ENCODE peak calls at places on chromosome 7, in five cellular contexts. One of them, this sample, is unnamed.

GRCh38 chr7:23454880-23455526 is 15.3 kb downstream of the IGF2BP3 start:
- DNase-seq in astrocyte of the spinal cord: no peak
- DNase-seq in activated gamma-delta T cell treated with anti-CD3 and anti-CD28 coated beads, Interleukin-2, amount 50 U/mL, for 16 hours: no peak
- DNase-seq in IMR-90: no peak
- DNase-seq in WERI-Rb-1: peak; percentile 16
- DNase-seq in this sample: no peak

GRCh38 chr7:11341285-11341944 is 367.7 kb downstream of the PHF14 start:
- DNase-seq in astrocyte of the spinal cord: peak; percentile 42
- DNase-seq in activated gamma-delta T cell treated with anti-CD3 and anti-CD28 coated beads, Interleukin-2, amount 50 U/mL, for 16 hours: no peak
- DNase-seq in IMR-90: no peak
- DNase-seq in WERI-Rb-1: peak; percentile 23
- DNase-seq in this sample: peak; percentile 66

GRCh38 chr7:20083781-20084180 is 133.4 kb downstream of the MACC1 start:
- DNase-seq in astrocyte of the spinal cord: peak; percentile 35
- DNase-seq in activated gamma-delta T cell treated with anti-CD3 and anti-CD28 coated beads, Interleukin-2, amount 50 U/mL, for 16 hours: no peak
- DNase-seq in IMR-90: peak; percentile 3
- DNase-seq in WERI-Rb-1: no peak
- DNase-seq in this sample: no peak

GRCh38 chr7:17342726-17343125 is 44.3 kb downstream of the AHR start:
- DNase-seq in astrocyte of the spinal cord: no peak
- DNase-seq in activated gamma-delta T cell treated with anti-CD3 and anti-CD28 coated beads, Interleukin-2, amount 50 U/mL, for 16 hours: no peak
- DNase-seq in IMR-90: no peak
- DNase-seq in WERI-Rb-1: no peak
- DNase-seq in this sample: no peak

GRCh38 chr7:47518827-47519226 is 63.1 kb downstream of the TNS3 start:
- DNase-seq in astrocyte of the spinal cord: peak; percentile 42
- DNase-seq in activated gamma-delta T cell treated with anti-CD3 and anti-CD28 coated beads, Interleukin-2, amount 50 U/mL, for 16 hours: no peak
- DNase-seq in IMR-90: peak; percentile 79
- DNase-seq in WERI-Rb-1: peak; percentile 17
- DNase-seq in this sample: no peak

GRCh38 chr7:102271158-102271798 is 15.4 kb upstream of the SH2B2 start:
- DNase-seq in astrocyte of the spinal cord: no peak
- DNase-seq in activated gamma-delta T cell treated with anti-CD3 and anti-CD28 coated beads, Interleukin-2, amount 50 U/mL, for 16 hours: no peak
- DNase-seq in IMR-90: no peak
- DNase-seq in WERI-Rb-1: no peak
- DNase-seq in this sample: no peak

GRCh38 chr7:84847790-84848189 is 339.1 kb downstream of the SEMA3D start:
- DNase-seq in astrocyte of the spinal cord: no peak
- DNase-seq in activated gamma-delta T cell treated with anti-CD3 and anti-CD28 coated beads, Interleukin-2, amount 50 U/mL, for 16 hours: no peak
- DNase-seq in IMR-90: peak; percentile 16
- DNase-seq in WERI-Rb-1: no peak
- DNase-seq in this sample: no peak

GRCh38 chr7:137577184-137577583 is 233.7 kb upstream of the PTN start:
- DNase-seq in astrocyte of the spinal cord: peak; percentile 10
- DNase-seq in activated gamma-delta T cell treated with anti-CD3 and anti-CD28 coated beads, Interleukin-2, amount 50 U/mL, for 16 hours: no peak
- DNase-seq in IMR-90: no peak
- DNase-seq in WERI-Rb-1: no peak
- DNase-seq in this sample: no peak

GRCh38 chr7:41724996-41725395 is 22.1 kb upstream of the INHBA start:
- DNase-seq in astrocyte of the spinal cord: no peak
- DNase-seq in activated gamma-delta T cell treated with anti-CD3 and anti-CD28 coated beads, Interleukin-2, amount 50 U/mL, for 16 hours: no peak
- DNase-seq in IMR-90: no peak
- DNase-seq in WERI-Rb-1: no peak
- DNase-seq in this sample: no peak

GRCh38 chr7:98213296-98213873 is 2.1 kb downstream of the BHLHA15 start:
- DNase-seq in astrocyte of the spinal cord: no peak
- DNase-seq in activated gamma-delta T cell treated with anti-CD3 and anti-CD28 coated beads, Interleukin-2, amount 50 U/mL, for 16 hours: no peak
- DNase-seq in IMR-90: no peak
- DNase-seq in WERI-Rb-1: no peak
- DNase-seq in this sample: no peak

GRCh38 chr7:117889611-117890010 is 16.4 kb upstream of the CTTNBP2 start:
- DNase-seq in astrocyte of the spinal cord: no peak
- DNase-seq in activated gamma-delta T cell treated with anti-CD3 and anti-CD28 coated beads, Interleukin-2, amount 50 U/mL, for 16 hours: no peak
- DNase-seq in IMR-90: no peak
- DNase-seq in WERI-Rb-1: no peak
- DNase-seq in this sample: no peak

GRCh38 chr7:936131-937054 is 18.1 kb downstream of the ADAP1 start:
- DNase-seq in astrocyte of the spinal cord: peak; percentile 64
- DNase-seq in activated gamma-delta T cell treated with anti-CD3 and anti-CD28 coated beads, Interleukin-2, amount 50 U/mL, for 16 hours: no peak
- DNase-seq in IMR-90: peak; percentile 28
- DNase-seq in WERI-Rb-1: no peak
- DNase-seq in this sample: no peak

GRCh38 chr7:64881461-64882287 is 21.4 kb upstream of the ZNF273 start:
- DNase-seq in astrocyte of the spinal cord: no peak
- DNase-seq in activated gamma-delta T cell treated with anti-CD3 and anti-CD28 coated beads, Interleukin-2, amount 50 U/mL, for 16 hours: no peak
- DNase-seq in IMR-90: no peak
- DNase-seq in WERI-Rb-1: no peak
- DNase-seq in this sample: no peak

GRCh38 chr7:23893172-23893941 is 183.3 kb downstream of the STK31 start:
- DNase-seq in astrocyte of the spinal cord: peak; percentile 22
- DNase-seq in activated gamma-delta T cell treated with anti-CD3 and anti-CD28 coated beads, Interleukin-2, amount 50 U/mL, for 16 hours: no peak
- DNase-seq in IMR-90: no peak
- DNase-seq in WERI-Rb-1: no peak
- DNase-seq in this sample: peak; percentile 24

GRCh38 chr7:136551618-136552017 is 316.8 kb upstream of the CHRM2 start:
- DNase-seq in astrocyte of the spinal cord: no peak
- DNase-seq in activated gamma-delta T cell treated with anti-CD3 and anti-CD28 coated beads, Interleukin-2, amount 50 U/mL, for 16 hours: no peak
- DNase-seq in IMR-90: no peak
- DNase-seq in WERI-Rb-1: no peak
- DNase-seq in this sample: peak; percentile 60

GRCh38 chr7:24406818-24407226 is 122.8 kb downstream of the NPY start:
- DNase-seq in astrocyte of the spinal cord: no peak
- DNase-seq in activated gamma-delta T cell treated with anti-CD3 and anti-CD28 coated beads, Interleukin-2, amount 50 U/mL, for 16 hours: no peak
- DNase-seq in IMR-90: no peak
- DNase-seq in WERI-Rb-1: peak; percentile 13
- DNase-seq in this sample: no peak

GRCh38 chr7:36283711-36284130 is 105.9 kb upstream of the ANLN start:
- DNase-seq in astrocyte of the spinal cord: no peak
- DNase-seq in activated gamma-delta T cell treated with anti-CD3 and anti-CD28 coated beads, Interleukin-2, amount 50 U/mL, for 16 hours: no peak
- DNase-seq in IMR-90: no peak
- DNase-seq in WERI-Rb-1: no peak
- DNase-seq in this sample: no peak

GRCh38 chr7:130918129-130919052 is 184.4 kb upstream of the KLF14 start:
- DNase-seq in astrocyte of the spinal cord: no peak
- DNase-seq in activated gamma-delta T cell treated with anti-CD3 and anti-CD28 coated beads, Interleukin-2, amount 50 U/mL, for 16 hours: no peak
- DNase-seq in IMR-90: peak; percentile 53
- DNase-seq in WERI-Rb-1: no peak
- DNase-seq in this sample: no peak

GRCh38 chr7:80154656-80155325 is 20.2 kb downstream of the GNAI1 start:
- DNase-seq in astrocyte of the spinal cord: no peak
- DNase-seq in activated gamma-delta T cell treated with anti-CD3 and anti-CD28 coated beads, Interleukin-2, amount 50 U/mL, for 16 hours: no peak
- DNase-seq in IMR-90: peak; percentile 51
- DNase-seq in WERI-Rb-1: no peak
- DNase-seq in this sample: no peak